ENCODE peak calls at places on chromosomes 4 and X, in six cellular contexts. M is T-helper 2 cell treated with Interferon-gamma antibody and Interleukin-4, amounts not matched to agents 5 μg/mL and 100 μg/mL, for 36 hours; S is AG08396; P is islet precursor cell; O is activated T-cell treated with anti-CD3 and anti-CD28 coated beads for 1 hour; T is posterior cingulate gyrus. D is an unnamed sample.

GRCh38 chr4:32824321-32824720 is 2104.2 kb downstream of the PCDH7 start:
- DNase-seq in M (no peak), S (no peak), P (no peak), O (no peak), T (no peak), D (no peak)

GRCh38 chrX:37407736-37408135 is 58.6 kb downstream of the PRRG1 start:
- DNase-seq in M (no peak), S (no peak), P (no peak), O (no peak), T (no peak), D (no peak)

GRCh38 chr4:121324331-121324730 is 56.5 kb downstream of the QRFPR start:
- DNase-seq in M (no peak), S (no peak), P (no peak), O (no peak), T (no peak), D (no peak)

GRCh38 chr4:69684821-69685220 is 31.8 kb upstream of the UGT2A1 start:
- DNase-seq in M (no peak), S (no peak), P (no peak), O (no peak), T (no peak), D (no peak)

GRCh38 chr4:5050520-5050955 is 742 bp upstream of the STK32B start:
- DNase-seq in M (no peak), S (peak; percentile 90), P (peak; percentile 90), O (no peak), T (peak; percentile 75), D (peak; percentile 53)

GRCh38 chr4:136755531-136755916 is 776.8 kb downstream of the PCDH18 start:
- DNase-seq in M (no peak), S (no peak), P (no peak), O (no peak), T (no peak), D (no peak)

GRCh38 chr4:88134536-88135361 is 23.7 kb downstream of the ABCG2 start:
- DNase-seq in M (no peak), S (no peak), P (no peak), O (no peak), T (no peak), D (no peak)

GRCh38 chrX:31217111-31217510 is 145.3 kb upstream of the FTHL17 start:
- DNase-seq in M (no peak), S (no peak), P (no peak), O (no peak), T (no peak), D (no peak)

GRCh38 chrX:70253377-70254062 is 6.5 kb downstream of the P2RY4 start:
- DNase-seq in M (no peak), S (no peak), P (no peak), O (no peak), T (no peak), D (no peak)

GRCh38 chr4:182968917-182969650 is 51.9 kb upstream of the DCTD start:
- DNase-seq in M (no peak), S (no peak), P (no peak), O (no peak), T (no peak), D (no peak)

GRCh38 chr4:184351560-184352451 is 122.5 kb downstream of the IRF2 start:
- DNase-seq in M (no peak), S (no peak), P (no peak), O (no peak), T (no peak), D (no peak)

GRCh38 chr4:102616661-102617060 is 115.5 kb downstream of the NFKB1 start:
- DNase-seq in M (peak; percentile 43), S (no peak), P (no peak), O (no peak), T (no peak), D (no peak)

GRCh38 chr4:110877728-110878382 is 255.0 kb upstream of the PITX2 start:
- DNase-seq in M (no peak), S (no peak), P (no peak), O (no peak), T (no peak), D (no peak)

GRCh38 chrX:119230850-119231249 is 5.2 kb upstream of the PGRMC1 start:
- DNase-seq in M (no peak), S (no peak), P (no peak), O (no peak), T (no peak), D (no peak)

GRCh38 chrX:119763175-119763574 is 4.8 kb downstream of the SOWAHD start:
- DNase-seq in M (no peak), S (peak; percentile 54), P (peak; percentile 68), O (no peak), T (no peak), D (no peak)

GRCh38 chr4:3871881-3872833 is 106.0 kb downstream of the ADRA2C start:
- DNase-seq in M (no peak), S (no peak), P (no peak), O (no peak), T (no peak), D (no peak)

GRCh38 chr4:102281171-102281842 is 64.0 kb downstream of the SLC39A8 start:
- DNase-seq in M (no peak), S (no peak), P (no peak), O (no peak), T (no peak), D (no peak)

GRCh38 chr4:159401791-159402380 is 299.0 kb downstream of the RAPGEF2 start:
- DNase-seq in M (no peak), S (peak; percentile 58), P (peak; percentile 78), O (no peak), T (no peak), D (no peak)

GRCh38 chr4:76611611-76612010 is 176.6 kb downstream of the SHROOM3 start:
- DNase-seq in M (no peak), S (peak; percentile 18), P (no peak), O (no peak), T (no peak), D (no peak)

GRCh38 chr4:83334425-83335241 is at the start of gene HPSE:
- DNase-seq in M (peak; percentile 55), S (peak; percentile 52), P (peak; percentile 91), O (peak; percentile 63), T (peak; percentile 36), D (peak; percentile 63)

GRCh38 chr4:8129136-8129535 is 29.5 kb downstream of the ABLIM2 start:
- DNase-seq in M (no peak), S (no peak), P (no peak), O (no peak), T (no peak), D (no peak)

GRCh38 chrX:22093550-22093949 is 61.4 kb downstream of the PHEX start:
- DNase-seq in M (no peak), S (no peak), P (no peak), O (no peak), T (no peak), D (no peak)

GRCh38 chr4:36000941-36001557 is 243.3 kb downstream of the ARAP2 start:
- DNase-seq in M (no peak), S (no peak), P (no peak), O (no peak), T (no peak), D (no peak)

GRCh38 chrX:49310371-49310770 is 6.9 kb downstream of the GAGE10 start:
- DNase-seq in M (no peak), S (no peak), P (no peak), O (no peak), T (no peak), D (no peak)

GRCh38 chr4:147968641-147969040 is 236.8 kb downstream of the ARHGAP10 start:
- DNase-seq in M (no peak), S (no peak), P (no peak), O (no peak), T (no peak), D (no peak)

GRCh38 chrX:19332983-19333382 is 10.7 kb upstream of the PDHA1 start:
- DNase-seq in M (no peak), S (no peak), P (no peak), O (no peak), T (peak; percentile 17), D (no peak)

GRCh38 chrX:140057001-140057411 is 91.7 kb upstream of the CXorf66 start:
- DNase-seq in M (peak; percentile 12), S (peak; percentile 54), P (peak; percentile 81), O (peak; percentile 26), T (peak; percentile 75), D (peak; percentile 17)

GRCh38 chrX:133335027-133335426 is 80.3 kb downstream of the GPC4 start:
- DNase-seq in M (no peak), S (peak; percentile 35), P (no peak), O (no peak), T (peak; percentile 15), D (no peak)

GRCh38 chrX:52271212-52271611 is 86.5 kb downstream of the MAGED4 start:
- DNase-seq in M (no peak), S (no peak), P (no peak), O (no peak), T (no peak), D (no peak)

GRCh38 chrX:24877854-24878650 is 137.7 kb downstream of the ARX start:
- DNase-seq in M (no peak), S (peak; percentile 7), P (no peak), O (no peak), T (no peak), D (no peak)

GRCh38 chr4:153676984-153677383 is 7.1 kb upstream of the TLR2 start:
- DNase-seq in M (no peak), S (peak; percentile 55), P (no peak), O (no peak), T (no peak), D (no peak)

GRCh38 chrX:65690057-65690855 is 22.8 kb downstream of the MSN start:
- DNase-seq in M (no peak), S (peak; percentile 34), P (no peak), O (no peak), T (no peak), D (no peak)

GRCh38 chr4:116229420-116229819 is 856.0 kb downstream of the TRAM1L1 start:
- DNase-seq in M (no peak), S (no peak), P (no peak), O (no peak), T (no peak), D (no peak)

GRCh38 chr4:40197879-40198689 is 1.3 kb downstream of the RHOH start:
- DNase-seq in M (no peak), S (no peak), P (peak; percentile 82), O (no peak), T (no peak), D (no peak)

GRCh38 chrX:17939724-17940123 is 78.6 kb upstream of the RAI2 start:
- DNase-seq in M (no peak), S (no peak), P (no peak), O (no peak), T (no peak), D (no peak)

GRCh38 chr4:121690001-121690400 is 6.8 kb downstream of the ANXA5 start:
- DNase-seq in M (no peak), S (no peak), P (peak; percentile 63), O (no peak), T (no peak), D (no peak)

GRCh38 chr4:15778191-15778741 is at the start of gene CD38:
- DNase-seq in M (peak; percentile 67), S (peak; percentile 21), P (peak; percentile 65), O (no peak), T (no peak), D (peak; percentile 49)

GRCh38 chr4:33959519-33959918 is 2284.8 kb downstream of the ARAP2 start:
- DNase-seq in M (no peak), S (no peak), P (no peak), O (no peak), T (no peak), D (no peak)

GRCh38 chr4:150906987-150907633 is 108.0 kb downstream of the LRBA start:
- DNase-seq in M (no peak), S (no peak), P (no peak), O (no peak), T (no peak), D (no peak)